ENCODE peak calls at places on chromosomes 2 and 18, in eight cellular contexts. S is upper lobe of left lung, W is bronchial epithelial cell, B is astrocyte, J is ovary, I is A549, Q is ascending aorta, C is IMR-90. O is an unnamed sample.

GRCh38 chr2:107712857-107713256 is 113.8 kb upstream of the RGPD4 start:
- DNase-seq in S (no peak), J (no peak), I (no peak), B (no peak), W (peak; percentile 17), Q (no peak), C (no peak), O (peak; percentile 17)

GRCh38 chr2:24831736-24832421 is 38.7 kb downstream of the CENPO start:
- DNase-seq in J (no peak), C (no peak), Q (no peak), W (no peak), B (no peak), I (no peak), S (no peak), O (no peak)

GRCh38 chr18:63376493-63377053 is 9.6 kb upstream of the KDSR start:
- DNase-seq in C (peak; percentile 31), I (no peak), J (no peak), W (peak; percentile 13), B (no peak), Q (no peak), S (no peak), O (peak; percentile 80)

GRCh38 chr2:47034973-47035609 is 119.5 kb upstream of the MCFD2 start:
- DNase-seq in Q (peak; percentile 36), I (no peak), B (peak; percentile 79), S (no peak), C (no peak), W (no peak), J (no peak), O (peak; percentile 29)

GRCh38 chr18:48547456-48548403 is 8.9 kb downstream of the CTIF start:
- DNase-seq in J (no peak), W (peak; percentile 92), Q (no peak), S (no peak), B (peak; percentile 85), C (peak; percentile 90), I (no peak), O (peak; percentile 84)

GRCh38 chr2:33417093-33417492 is 59.4 kb upstream of the RASGRP3 start:
- DNase-seq in J (no peak), C (no peak), S (no peak), W (no peak), I (no peak), Q (no peak), B (no peak), O (no peak)

GRCh38 chr2:232263295-232263694 is 115.3 kb upstream of the ALPP start:
- DNase-seq in I (no peak), Q (no peak), W (no peak), C (no peak), B (no peak), S (no peak), J (no peak), O (no peak)

GRCh38 chr2:189580267-189580661 is 322 bp downstream of the SLC40A1 start:
- DNase-seq in I (peak; percentile 17), J (peak; percentile 47), B (peak; percentile 9), C (no peak), S (peak; percentile 38), Q (no peak), W (no peak), O (no peak)

GRCh38 chr18:27685807-27686412 is 491.0 kb downstream of the CDH2 start:
- DNase-seq in S (no peak), I (peak; percentile 3), Q (no peak), B (peak; percentile 29), C (peak; percentile 39), J (no peak), W (peak; percentile 33), O (peak; percentile 54)

GRCh38 chr2:128347701-128348504 is 29.2 kb upstream of the HS6ST1 start:
- DNase-seq in C (peak; percentile 23), J (peak; percentile 76), Q (no peak), I (no peak), B (peak; percentile 64), S (no peak), W (no peak), O (peak; percentile 43)

GRCh38 chr2:111028720-111029119 is 92.0 kb upstream of the BCL2L11 start:
- DNase-seq in Q (no peak), J (no peak), B (no peak), I (no peak), C (no peak), W (peak; percentile 17), S (no peak), O (no peak)

GRCh38 chr18:44789704-44790103 is 109.0 kb downstream of the SETBP1 start:
- DNase-seq in W (peak; percentile 60), C (no peak), Q (no peak), J (no peak), B (peak; percentile 50), I (no peak), S (no peak), O (peak; percentile 82)

GRCh38 chr2:210503622-210504300 is 27.2 kb upstream of the LANCL1 start:
- DNase-seq in I (no peak), J (no peak), W (no peak), C (no peak), B (no peak), Q (no peak), S (no peak), O (no peak)

GRCh38 chr2:95022309-95023221 is 2.9 kb upstream of the MAL start:
- DNase-seq in B (peak; percentile 6), W (peak; percentile 44), I (peak; percentile 67), S (peak; percentile 91), Q (no peak), J (no peak), C (peak; percentile 54), O (peak; percentile 53)

GRCh38 chr2:229514318-229514717 is 200.0 kb downstream of the DNER start:
- DNase-seq in B (no peak), I (no peak), Q (no peak), S (no peak), J (no peak), C (no peak), W (no peak), O (no peak)

GRCh38 chr2:30780776-30781330 is 26.4 kb downstream of the CAPN13 start:
- DNase-seq in C (no peak), Q (no peak), B (no peak), I (no peak), J (no peak), S (no peak), W (no peak), O (no peak)

GRCh38 chr2:164593959-164594358 is 27.3 kb downstream of the GRB14 start:
- DNase-seq in J (no peak), C (no peak), B (no peak), W (no peak), I (no peak), Q (no peak), S (no peak), O (no peak)

GRCh38 chr2:88859461-88859860 is 168.0 kb downstream of the RPIA start:
- DNase-seq in Q (no peak), C (no peak), S (peak; percentile 52), J (no peak), W (no peak), B (no peak), I (no peak), O (no peak)
- H3K4me3 ChIP-seq in Q (no peak overlapping the region), C (no peak overlapping the region), S (no peak overlapping the region), J (no peak overlapping the region), W (no peak overlapping the region), B (no peak overlapping the region), I (no peak overlapping the region), O (no peak overlapping the region)

GRCh38 chr18:36424741-36425142 is 127.2 kb downstream of the FHOD3 start:
- DNase-seq in I (no peak), J (no peak), W (no peak), S (no peak), Q (no peak), B (no peak), C (no peak), O (no peak)
- TF ChIP-seq CTCF in I (no peak), J (no peak), W (no peak), S (no peak), Q (no peak), B (no peak), C (no peak), O (no peak)

GRCh38 chr2:239287461-239287860 is 113.4 kb downstream of the HDAC4 start:
- DNase-seq in J (no peak), B (peak; percentile 52), I (no peak), C (peak; percentile 60), S (no peak), Q (no peak), W (no peak), O (peak; percentile 58)

GRCh38 chr2:239290618-239291504 is 110.0 kb downstream of the HDAC4 start:
- DNase-seq in S (peak; percentile 70), I (no peak), W (peak; percentile 78), B (peak; percentile 80), Q (no peak), C (no peak), J (peak; percentile 35), O (no peak)

GRCh38 chr2:239288237-239288636 is 112.6 kb downstream of the HDAC4 start:
- DNase-seq in C (peak; percentile 67), W (no peak), B (no peak), S (no peak), I (no peak), J (no peak), Q (no peak), O (no peak)

GRCh38 chr2:239288951-239289481 is 111.8 kb downstream of the HDAC4 start:
- DNase-seq in Q (no peak), B (no peak), C (no peak), I (no peak), W (no peak), J (peak; percentile 37), S (no peak), O (peak; percentile 92)

DNA sequence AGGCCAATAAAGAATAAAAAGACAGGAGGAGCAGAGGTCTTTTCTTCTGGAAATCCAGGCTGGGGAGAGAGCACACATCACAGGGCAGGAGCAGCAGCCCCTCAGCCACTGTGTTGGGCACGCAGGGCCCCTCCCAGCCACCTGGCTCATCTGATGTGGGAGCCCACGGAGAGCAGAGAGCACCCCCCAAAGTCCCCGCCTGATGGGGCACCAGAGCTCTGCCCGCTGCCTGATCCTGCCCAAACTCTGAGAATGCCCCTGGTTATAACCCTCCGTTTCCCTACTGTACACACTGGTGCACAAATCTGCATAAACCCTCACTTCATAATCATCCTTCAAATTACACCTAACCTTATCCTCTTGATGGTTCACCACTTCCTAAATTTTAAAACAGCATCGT is 111.3 kb downstream of the HDAC4 start:
- DNase-seq in I (no peak), W (no peak), Q (no peak), S (no peak), C (no peak), J (peak; percentile 18), B (no peak), O (no peak)
- H3K4me3 ChIP-seq in I (no peak overlapping the region), W (no peak overlapping the region), Q (no peak overlapping the region), S (no peak overlapping the region), C (no peak overlapping the region), J (no peak overlapping the region), B (no peak overlapping the region), O (no peak overlapping the region)

DNA sequence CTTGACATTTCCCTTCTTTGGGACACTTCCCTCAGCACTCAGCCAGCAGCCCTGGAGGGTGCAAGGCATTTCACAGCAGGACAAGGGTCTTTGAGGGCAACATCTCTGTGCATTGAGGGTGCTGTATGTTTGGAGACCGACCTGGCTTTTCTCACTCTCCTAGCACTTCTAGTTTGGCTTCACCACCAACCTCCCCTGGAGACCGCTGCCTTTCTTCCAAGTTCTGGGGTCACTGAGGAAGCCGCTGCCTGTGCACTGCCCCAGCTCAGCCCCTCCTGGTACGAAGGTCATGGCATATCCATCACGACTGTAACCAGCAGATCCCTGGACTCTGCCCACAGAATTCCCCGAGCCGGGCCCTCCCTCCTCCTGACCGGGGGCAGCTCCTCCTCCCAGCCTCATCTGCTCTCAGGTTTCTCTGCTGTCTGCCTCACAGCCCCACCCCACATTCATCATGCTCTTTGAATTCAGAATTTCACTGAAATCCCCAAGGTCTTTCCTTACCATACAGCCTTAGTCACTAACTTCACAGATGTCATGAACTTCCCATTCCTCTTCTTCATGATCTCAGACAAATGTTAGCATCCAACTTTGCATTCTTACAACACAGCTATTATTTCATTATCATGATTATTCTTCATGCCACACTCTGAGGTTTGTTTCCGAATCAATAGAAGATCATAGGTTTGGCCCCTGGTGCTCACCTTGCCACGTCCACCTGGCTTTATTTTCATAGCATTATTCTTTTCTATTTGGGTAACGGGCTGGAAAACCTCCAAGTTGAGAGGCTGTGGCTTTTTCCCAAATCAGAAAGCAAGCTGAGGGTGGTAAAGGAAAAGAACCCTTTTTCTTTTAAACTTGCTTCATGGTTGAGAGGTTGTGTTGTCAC is 113.0 kb upstream of the COPS8 start:
- DNase-seq in W (peak; percentile 98), C (peak; percentile 13), S (no peak), I (peak; percentile 21), J (no peak), Q (no peak), B (peak; percentile 87), O (no peak)
- TF ChIP-seq CTCF in W (no peak), C (no peak), S (no peak), I (no peak), J (no peak), Q (no peak), B (no peak), O (no peak)